ENCODE peak calls at places on chromosomes 6 and 20, in nine cellular contexts. T is Peyer's patch, Y is fibroblast of mammary gland, X is neural progenitor cell, D is endothelial cell of umbilical vein, C is MCF 10A, U is foreskin fibroblast, W is heart left ventricle, M is tibial artery. Z is an unnamed sample.

GRCh38 chr6:137681445-137682009 is 185.5 kb upstream of the TNFAIP3 start:
- DNase-seq in U (no peak), C (no peak), M (no peak), Y (no peak), D (no peak), W (no peak), T (no peak), X (no peak), Z (no peak)

GRCh38 chr20:58271596-58272460 is 37.7 kb upstream of the RAB22A start:
- DNase-seq in C (no peak), X (no peak), D (no peak), U (no peak), Y (no peak), T (no peak), M (no peak), W (no peak), Z (no peak)

GRCh38 chr6:4281341-4282293 is 146.2 kb upstream of the ECI2 start:
- DNase-seq in M (no peak), C (peak), X (peak), Y (peak), U (no peak), W (peak), D (peak), T (peak), Z (no peak)

GRCh38 chr20:38260025-38260377 is 534 bp downstream of the KIAA1755 start:
- DNase-seq in Y (no peak), U (no peak), T (no peak), W (no peak), X (no peak), C (no peak), D (no peak), M (peak), Z (no peak)

GRCh38 chr6:82507112-82507511 is 143.5 kb downstream of the TPBG start:
- DNase-seq in X (no peak), W (no peak), U (no peak), T (no peak), C (no peak), D (no peak), M (no peak), Y (peak), Z (no peak)

GRCh38 chr6:43644940-43645612 is at the start of gene RSPH9:
- DNase-seq in W (peak), U (peak), Y (peak), T (peak), D (peak), M (peak), X (peak), C (no peak), Z (no peak)

GRCh38 chr6:152201134-152201533 is 393.7 kb downstream of the ESR1 start:
- DNase-seq in Y (no peak), C (no peak), W (no peak), T (no peak), D (no peak), U (no peak), M (no peak), X (no peak), Z (no peak)

GRCh38 chr6:69863766-69864165 is 2.6 kb upstream of the COL19A1 start:
- DNase-seq in M (no peak), D (no peak), T (no peak), W (no peak), C (no peak), Y (no peak), U (no peak), X (no peak), Z (no peak)

GRCh38 chr6:11810039-11810541 is 31.5 kb upstream of the ADTRP start:
- DNase-seq in T (peak), Y (peak), M (peak), C (peak), W (peak), D (peak), X (no peak), U (peak), Z (no peak)

GRCh38 chr6:166624275-166624674 is 2.8 kb downstream of the RPS6KA2 start:
- DNase-seq in U (peak), T (no peak), W (no peak), Y (peak), D (peak), M (peak), X (no peak), C (peak), Z (no peak)

GRCh38 chr6:51027283-51028065 is 208.8 kb downstream of the TFAP2B start:
- DNase-seq in U (no peak), D (no peak), W (no peak), T (no peak), X (no peak), M (no peak), C (peak), Y (no peak), Z (no peak)

GRCh38 chr6:168132531-168133184 is 53.6 kb upstream of the FRMD1 start:
- DNase-seq in W (peak), T (peak), C (no peak), U (peak), X (peak), D (peak), M (no peak), Y (peak), Z (no peak)

GRCh38 chr6:158231551-158232444 is 63.6 kb downstream of the GTF2H5 start:
- DNase-seq in U (peak), Y (no peak), W (peak), X (peak), T (peak), M (peak), D (peak), C (peak), Z (peak)

GRCh38 chr20:2086980-2087377 is 14.6 kb upstream of the STK35 start:
- DNase-seq in Y (no peak), M (no peak), C (no peak), D (no peak), X (no peak), U (no peak), W (no peak), T (no peak), Z (no peak)

GRCh38 chr6:44172759-44173500 is 14.3 kb downstream of the CAPN11 start:
- DNase-seq in Y (peak), T (peak), C (peak), D (peak), X (peak), W (peak), M (peak), U (peak), Z (no peak)

GRCh38 chr20:3209946-3210317 is 634 bp downstream of the ITPA start:
- DNase-seq in M (no peak), T (no peak), W (no peak), C (peak), X (no peak), Y (peak), D (peak), U (no peak), Z (no peak)

GRCh38 chr6:95364016-95364604 is 213.2 kb upstream of the MANEA start:
- DNase-seq in C (peak), D (no peak), M (no peak), X (peak), U (no peak), Y (peak), W (no peak), T (no peak), Z (no peak)

GRCh38 chr6:97440590-97441176 is 157.7 kb upstream of the MMS22L start:
- DNase-seq in W (no peak), T (no peak), U (peak), X (peak), Y (peak), D (peak), M (no peak), C (peak), Z (no peak)

GRCh38 chr6:10904015-10904414 is 17.2 kb downstream of the SYCP2L start:
- DNase-seq in X (no peak), U (no peak), Y (no peak), C (no peak), W (no peak), M (no peak), T (no peak), D (no peak), Z (no peak)

GRCh38 chr6:157240059-157240959 is 83.0 kb downstream of the TMEM242 start:
- DNase-seq in M (peak), U (peak), C (peak), T (peak), X (peak), Y (peak), W (peak), D (no peak), Z (no peak)

GRCh38 chr6:56911847-56912246 is 43.1 kb upstream of the BEND6 start:
- DNase-seq in M (no peak), Y (peak), C (no peak), D (no peak), U (peak), T (no peak), W (no peak), X (no peak), Z (no peak)

GRCh38 chr6:18654821-18655220 is 267.7 kb downstream of the RNF144B start:
- DNase-seq in D (no peak), Y (no peak), U (no peak), M (no peak), T (no peak), W (no peak), X (no peak), C (peak), Z (no peak)

GRCh38 chr6:49556429-49556837 is 6.0 kb downstream of the C6orf141 start:
- DNase-seq in C (peak), Y (peak), W (no peak), T (no peak), D (peak), M (no peak), X (no peak), U (peak), Z (no peak)

GRCh38 chr6:142510217-142510616 is 208.4 kb downstream of the ADGRG6 start:
- DNase-seq in M (no peak), T (no peak), U (no peak), C (no peak), Y (no peak), W (no peak), D (no peak), X (no peak), Z (no peak)

GRCh38 chr6:12024715-12025434 is 12.8 kb downstream of the HIVEP1 start:
- DNase-seq in M (no peak), D (no peak), T (no peak), Y (no peak), X (no peak), C (no peak), U (peak), W (no peak), Z (no peak)

GRCh38 chr20:62368629-62369507 is 1.8 kb upstream of the LAMA5 start:
- DNase-seq in C (peak), D (peak), T (no peak), X (peak), Y (peak), W (peak), U (peak), M (peak), Z (no peak)
- TF ChIP-seq CTCF in C (peak), D (peak), T (no peak), X (peak), Y (peak), W (peak), U (peak), M (no peak), Z (peak)

GRCh38 chr6:116881236-116881635 is 4.2 kb downstream of the RFX6 start:
- DNase-seq in T (no peak), X (no peak), U (no peak), Y (peak), C (peak), M (no peak), D (no peak), W (no peak), Z (no peak)
- TF ChIP-seq CTCF in T (no peak), X (peak), U (peak), Y (peak), C (no peak), M (no peak), D (no peak), W (no peak), Z (peak)

GRCh38 chr6:159298840-159299239 is 129.6 kb downstream of the FNDC1 start:
- DNase-seq in D (no peak), C (no peak), Y (no peak), U (no peak), T (no peak), W (no peak), M (no peak), X (no peak), Z (no peak)
- TF ChIP-seq CTCF in D (no peak), C (no peak), Y (no peak), U (no peak), T (no peak), W (no peak), M (no peak), X (no peak), Z (no peak)

GRCh38 chr6:15247214-15247749 is 1.4 kb downstream of the JARID2 start:
- DNase-seq in Y (no peak), D (no peak), U (no peak), C (no peak), W (no peak), T (no peak), M (no peak), X (peak), Z (no peak)

GRCh38 chr6:15248451-15249370 is 2.8 kb downstream of the JARID2 start:
- DNase-seq in Y (peak), D (peak), U (peak), T (peak), M (peak), C (peak), W (peak), X (peak), Z (peak)

GRCh38 chr6:15249371-15250019 is 3.6 kb downstream of the JARID2 start:
- DNase-seq in U (no peak), M (no peak), C (peak), D (no peak), T (no peak), Y (no peak), W (no peak), X (peak), Z (no peak)

GRCh38 chr6:15246217-15247211 is 645 bp downstream of the JARID2 start:
- DNase-seq in D (no peak), Y (no peak), C (peak), M (no peak), U (no peak), X (peak), W (no peak), T (no peak), Z (no peak)

GRCh38 chr6:15247750-15248450 is 2.0 kb downstream of the JARID2 start:
- DNase-seq in T (peak), C (peak), U (no peak), M (peak), Y (peak), W (peak), D (peak), X (peak), Z (no peak)
- TF ChIP-seq CTCF in T (peak), C (peak), U (no peak), M (peak), Y (no peak), W (peak), D (peak), X (peak), Z (peak)

DNA sequence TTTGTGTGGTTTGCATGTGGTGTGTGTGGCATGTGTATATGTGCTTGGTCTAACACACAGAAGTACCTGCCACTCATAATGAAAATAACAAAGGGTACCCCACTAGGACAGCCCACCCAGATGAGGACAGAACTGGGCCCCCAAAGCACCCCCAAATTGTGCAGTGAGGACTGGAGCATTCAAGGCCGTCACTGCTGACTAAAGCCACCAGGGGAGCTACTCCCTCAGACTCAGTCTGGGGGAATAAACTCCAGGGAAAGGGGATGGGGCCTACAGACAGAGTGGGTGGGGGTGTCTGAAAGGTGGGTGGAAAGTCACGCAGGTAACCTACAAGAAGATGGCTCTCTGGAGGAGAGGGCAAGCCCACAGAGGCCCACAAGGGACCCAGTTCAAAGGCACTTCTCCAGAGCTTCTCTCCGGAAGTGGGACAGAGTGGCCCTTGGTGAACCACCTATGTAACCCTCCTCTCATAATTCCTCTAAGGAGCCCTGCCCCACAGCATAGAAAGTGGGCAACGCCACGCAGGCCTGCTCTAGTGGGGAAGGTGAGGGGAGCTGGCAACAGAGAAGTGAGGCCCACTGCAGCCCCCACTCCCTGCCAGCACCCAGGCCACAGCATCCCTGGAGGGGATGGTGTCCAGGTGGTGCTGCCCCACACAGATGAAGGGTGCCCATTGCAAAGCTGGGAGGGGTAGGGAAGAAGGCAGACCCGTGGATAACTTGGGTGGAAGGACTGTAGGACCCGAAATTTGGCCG is 122.8 kb upstream of the MAFB start:
- DNase-seq in M (no peak), Y (no peak), C (no peak), U (no peak), W (no peak), X (no peak), T (no peak), D (no peak), Z (no peak)
- TF ChIP-seq CTCF in M (no peak), Y (no peak), C (no peak), U (no peak), W (no peak), X (peak), T (no peak), D (peak), Z (peak)

DNA sequence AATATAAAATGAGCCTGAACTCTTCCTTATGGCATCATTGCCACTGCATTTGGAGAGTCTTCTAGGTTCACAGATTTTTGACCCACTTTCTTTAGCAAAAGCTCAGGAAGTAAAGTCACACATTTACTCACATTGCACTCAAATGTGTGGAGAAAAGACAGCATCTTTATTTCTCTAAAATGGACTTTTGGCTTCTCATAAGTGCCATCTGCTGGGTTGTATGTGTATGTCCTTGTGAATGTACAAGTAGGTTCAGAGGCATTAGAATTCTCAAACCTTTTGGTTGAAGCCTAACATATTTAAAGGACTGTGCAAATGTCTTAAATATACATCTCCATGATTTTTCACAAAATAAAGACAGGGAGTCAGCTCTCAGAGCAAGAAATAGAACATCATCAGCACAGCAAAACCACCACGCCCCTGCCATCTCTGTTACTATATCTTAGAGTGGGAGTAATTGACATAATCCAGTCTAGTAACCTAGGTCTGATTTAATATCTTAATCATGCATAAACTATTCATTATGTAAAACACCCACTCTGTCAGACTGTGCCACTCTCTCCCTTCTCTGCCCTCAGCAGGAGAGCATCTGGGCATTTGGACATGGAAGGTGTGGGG is 42.2 kb upstream of the SPTLC3 start:
- DNase-seq in T (no peak), M (no peak), C (peak), Y (peak), U (peak), W (no peak), D (peak), X (peak), Z (no peak)
- TF ChIP-seq CTCF in T (no peak), M (peak), C (peak), Y (peak), U (peak), W (no peak), D (peak), X (peak), Z (peak)